ENCODE peak calls at places on chromosome 10, in six cellular contexts. Y is OCI-LY7, Z is fibroblast of pulmonary artery, N is astrocyte of the spinal cord, K is brain microvascular endothelial cell, A is H9. V is an unnamed sample.
A peak's percentile ranks its signal among the peaks of the same experiment; 100 is the strongest.

GRCh38 chr10:98920362-98920761 is 315.3 kb downstream of the HPSE2 start:
- DNase-seq in K (no peak), N (no peak), Y (no peak), Z (no peak), A (no peak), V (no peak)

GRCh38 chr10:133439517-133440461 is 14.0 kb upstream of the SCART1 start:
- DNase-seq in A (no peak), Z (no peak), Y (no peak), K (no peak), N (no peak), V (no peak)

GRCh38 chr10:97701438-97702064 is 12.0 kb upstream of the MARVELD1 start:
- DNase-seq in Y (peak; percentile 71), Z (peak; percentile 83), A (peak; percentile 70), K (peak; percentile 62), N (peak; percentile 69), V (no peak)

GRCh38 chr10:3850999-3851937 is 66.3 kb upstream of the KLF6 start:
- DNase-seq in A (no peak), K (peak; percentile 80), Z (peak; percentile 73), N (peak; percentile 90), Y (peak; percentile 54), V (no peak)

GRCh38 chr10:109689785-109690184 is 233.5 kb downstream of the XPNPEP1 start:
- DNase-seq in Y (no peak), K (no peak), Z (no peak), N (no peak), A (no peak), V (no peak)

GRCh38 chr10:106167946-106168345 is 996.6 kb downstream of the SORCS1 start:
- DNase-seq in N (no peak), Y (no peak), Z (peak; percentile 11), K (no peak), A (no peak), V (no peak)

GRCh38 chr10:133198621-133199487 is 31.2 kb upstream of the UTF1 start:
- DNase-seq in Y (no peak), K (no peak), A (no peak), Z (no peak), N (no peak), V (no peak)

GRCh38 chr10:82866424-82867020 is 991.5 kb downstream of the NRG3 start:
- DNase-seq in N (peak; percentile 53), A (no peak), Z (peak; percentile 76), K (no peak), Y (no peak), V (no peak)

GRCh38 chr10:119268871-119269506 is 61.6 kb downstream of the GRK5 start:
- DNase-seq in Z (peak; percentile 56), A (no peak), K (no peak), N (no peak), Y (no peak), V (no peak)

GRCh38 chr10:89425000-89425399 is 10.6 kb downstream of the IFIT5 start:
- DNase-seq in Y (no peak), N (no peak), K (no peak), Z (no peak), A (no peak), V (no peak)

GRCh38 chr10:84155521-84155920 is 16.2 kb downstream of the GHITM start:
- DNase-seq in N (no peak), Y (no peak), K (no peak), Z (no peak), A (no peak), V (no peak)

GRCh38 chr10:37057280-37057679 is 68.1 kb upstream of the ANKRD30A start:
- DNase-seq in Y (no peak), Z (no peak), N (no peak), A (no peak), K (no peak), V (no peak)

GRCh38 chr10:74314166-74314565 is 163.1 kb downstream of the ADK start:
- DNase-seq in A (no peak), K (no peak), N (no peak), Z (no peak), Y (no peak), V (no peak)

GRCh38 chr10:13528875-13529713 is at the start of gene BEND7:
- DNase-seq in K (no peak), A (no peak), Z (peak; percentile 6), N (peak; percentile 11), Y (no peak), V (no peak)

GRCh38 chr10:62050941-62051433 is 149.5 kb downstream of the ARID5B start:
- DNase-seq in Y (no peak), N (peak; percentile 91), Z (peak; percentile 97), A (no peak), K (peak; percentile 96), V (no peak)

GRCh38 chr10:109887776-109888175 is 35.5 kb downstream of the XPNPEP1 start:
- DNase-seq in A (peak; percentile 14), N (no peak), Y (no peak), Z (no peak), K (no peak), V (no peak)

GRCh38 chr10:76962851-76963250 is 674.8 kb downstream of the KCNMA1 start:
- DNase-seq in Y (no peak), N (no peak), Z (no peak), A (no peak), K (no peak), V (no peak)

GRCh38 chr10:113982745-113983144 is 60.9 kb upstream of the ADRB1 start:
- DNase-seq in A (no peak), Y (peak; percentile 67), N (no peak), K (no peak), Z (no peak), V (no peak)

GRCh38 chr10:132133449-132134291 is 53.1 kb upstream of the DPYSL4 start:
- DNase-seq in K (no peak), A (no peak), N (no peak), Z (no peak), Y (no peak), V (no peak)

GRCh38 chr10:72186633-72187330 is 29.0 kb upstream of the ANAPC16 start:
- DNase-seq in Z (peak; percentile 97), K (no peak), Y (no peak), N (no peak), A (no peak), V (no peak)

GRCh38 chr10:133088524-133089460 is 1.1 kb downstream of the ADGRA1 start:
- DNase-seq in Z (no peak), K (no peak), A (no peak), N (no peak), Y (no peak), V (no peak)

GRCh38 chr10:98323221-98324164 is 55.5 kb upstream of the LOXL4 start:
- DNase-seq in Y (no peak), K (peak; percentile 91), Z (peak; percentile 77), N (peak; percentile 88), A (no peak), V (no peak)

GRCh38 chr10:51522858-51523257 is 176.5 kb downstream of the CSTF2T start:
- DNase-seq in N (no peak), Z (no peak), K (no peak), Y (no peak), A (no peak), V (no peak)

GRCh38 chr10:80529604-80530003 is 8.1 kb upstream of the SH2D4B start:
- DNase-seq in N (no peak), Y (no peak), K (no peak), A (no peak), Z (no peak), V (no peak)

GRCh38 chr10:119055472-119055871 is 25.1 kb downstream of the EIF3A start:
- DNase-seq in Z (no peak), A (no peak), Y (no peak), N (no peak), K (no peak), V (no peak)

GRCh38 chr10:15802375-15802949 is 57.8 kb downstream of the MINDY3 start:
- DNase-seq in A (no peak), K (no peak), Y (no peak), N (no peak), Z (no peak), V (no peak)

GRCh38 chr10:11279286-11279685 is 261.6 kb downstream of the CELF2 start:
- DNase-seq in K (no peak), Z (no peak), N (no peak), Y (no peak), A (no peak), V (no peak)

GRCh38 chr10:49106451-49106850 is 8.9 kb downstream of the VSTM4 start:
- DNase-seq in K (no peak), A (no peak), N (no peak), Y (no peak), Z (no peak), V (no peak)

GRCh38 chr10:119595715-119596515 is 849 bp downstream of the TIAL1 start:
- DNase-seq in Z (peak; percentile 46), K (peak; percentile 22), N (peak; percentile 34), Y (peak; percentile 40), A (peak; percentile 35), V (no peak)

GRCh38 chr10:49666685-49667084 is 12.8 kb upstream of the C10orf53 start:
- DNase-seq in A (no peak), N (no peak), K (no peak), Y (no peak), Z (no peak), V (peak; percentile 53)

GRCh38 chr10:46018453-46019169 is 11.8 kb downstream of the NCOA4 start:
- DNase-seq in N (no peak), Y (no peak), Z (peak; percentile 59), A (no peak), K (peak; percentile 26), V (no peak)

GRCh38 chr10:73771722-73772279 is 10.0 kb upstream of the CHCHD1 start:
- DNase-seq in Z (peak; percentile 82), N (no peak), Y (peak; percentile 64), A (peak; percentile 62), K (peak; percentile 59), V (no peak)

GRCh38 chr10:13120786-13121499 is 21.0 kb downstream of the OPTN start:
- DNase-seq in K (no peak), N (no peak), Y (no peak), A (no peak), Z (peak; percentile 33), V (no peak)

GRCh38 chr10:79135790-79136189 is 67.0 kb downstream of the ZMIZ1 start:
- DNase-seq in Y (no peak), Z (no peak), K (no peak), N (no peak), A (no peak), V (no peak)
- TF ChIP-seq CTCF in Y (no peak), Z (no peak), K (no peak), N (no peak), A (no peak), V (no peak)

GRCh38 chr10:88318803-88319202 is 264.3 kb downstream of the RNLS start:
- DNase-seq in Z (peak; percentile 10), N (no peak), Y (peak; percentile 65), A (peak; percentile 54), K (no peak), V (no peak)
- TF ChIP-seq CTCF in Z (peak; percentile 23), N (peak; percentile 22), Y (peak; percentile 78), A (peak; percentile 67), K (peak; percentile 48), V (peak; percentile 31)

GRCh38 chr10:96643920-96644319 is 57.1 kb upstream of the TM9SF3 start:
- DNase-seq in Z (no peak), N (no peak), Y (no peak), A (no peak), K (no peak), V (no peak)
- TF ChIP-seq CTCF in Z (no peak), N (no peak), Y (peak; percentile 54), A (peak; percentile 37), K (peak; percentile 9), V (no peak)

GRCh38 chr10:35265435-35265834 is 70.9 kb upstream of the CCNY start:
- DNase-seq in Z (no peak), K (no peak), A (no peak), N (no peak), Y (no peak), V (peak; percentile 75)
- TF ChIP-seq CTCF in Z (no peak), K (no peak), A (no peak), N (no peak), Y (no peak), V (no peak)

GRCh38 chr10:130547368-130547767 is 411.2 kb downstream of the GLRX3 start:
- DNase-seq in N (no peak), A (peak; percentile 46), Z (no peak), K (no peak), Y (no peak), V (no peak)
- TF ChIP-seq CTCF in N (no peak), A (peak; percentile 61), Z (no peak), K (no peak), Y (peak; percentile 40), V (no peak)

V was measured in osteocyte.